ENCODE peak calls at places on chromosomes 13 and 19, in seven cellular contexts. H, Z, A, V, Y, J and L are unnamed samples.
A peak's percentile ranks its signal among the peaks of the same experiment; 100 is the strongest.

GRCh38 chr13:101919541-101920306 is 467.2 kb downstream of the ITGBL1 start:
- DNase-seq in J (no peak), V (no peak), Z (no peak), H (no peak), Y (peak; percentile 32), A (peak; percentile 24), L (peak; percentile 44)

GRCh38 chr13:94120878-94121277 is 358.6 kb downstream of the DCT start:
- DNase-seq in J (no peak), H (no peak), Y (no peak), Z (no peak), A (no peak), V (no peak), L (no peak)

GRCh38 chr19:51364200-51365106 is 1.7 kb downstream of the ETFB start:
- DNase-seq in Y (peak; percentile 29), Z (no peak), H (peak; percentile 19), J (no peak), A (no peak), V (no peak), L (no peak)

GRCh38 chr19:19211499-19212432 is at the start of gene NCAN:
- DNase-seq in J (no peak), H (no peak), V (no peak), Z (no peak), Y (no peak), A (no peak), L (no peak)

GRCh38 chr19:13051581-13052165 is 51.0 kb downstream of the LYL1 start:
- DNase-seq in H (peak; percentile 93), V (no peak), A (no peak), J (peak; percentile 60), Y (peak; percentile 48), Z (peak; percentile 22), L (peak; percentile 67)

GRCh38 chr13:74920361-74920760 is 561.6 kb downstream of the TBC1D4 start:
- DNase-seq in Y (no peak), H (no peak), A (no peak), J (no peak), V (no peak), Z (no peak), L (no peak)

GRCh38 chr13:39245688-39246087 is 207.4 kb downstream of the NHLRC3 start:
- DNase-seq in H (no peak), V (no peak), Y (no peak), A (no peak), Z (no peak), J (no peak), L (no peak)

GRCh38 chr13:77184455-77184854 is 142.4 kb downstream of the MYCBP2 start:
- DNase-seq in Y (no peak), Z (peak; percentile 26), A (no peak), V (no peak), H (no peak), J (no peak), L (no peak)

GRCh38 chr13:75312884-75313520 is 169.0 kb downstream of the TBC1D4 start:
- DNase-seq in A (no peak), V (no peak), Z (no peak), Y (no peak), H (no peak), J (no peak), L (no peak)

GRCh38 chr19:5425260-5425659 is 30.0 kb upstream of the ZNRF4 start:
- DNase-seq in Z (no peak), A (no peak), J (no peak), H (no peak), Y (no peak), V (no peak), L (no peak)

GRCh38 chr19:43148233-43148632 is 38.1 kb downstream of the PSG5 start:
- DNase-seq in J (no peak), Z (no peak), H (no peak), A (no peak), Y (peak; percentile 83), V (no peak), L (peak; percentile 71)

GRCh38 chr13:95349267-95349666 is 48.0 kb upstream of the ABCC4 start:
- DNase-seq in J (no peak), Y (peak; percentile 12), A (peak; percentile 12), H (no peak), V (no peak), Z (no peak), L (peak; percentile 9)

GRCh38 chr19:45440873-45441654 is 17.3 kb upstream of the ERCC1 start:
- DNase-seq in A (no peak), Z (no peak), Y (peak; percentile 66), V (no peak), J (no peak), H (no peak), L (peak; percentile 50)

GRCh38 chr19:55495646-55496349 is 7.6 kb downstream of the SSC5D start:
- DNase-seq in Y (no peak), A (no peak), V (no peak), J (no peak), H (peak; percentile 83), Z (no peak), L (no peak)

GRCh38 chr19:33132021-33132420 is at the start of gene WDR88:
- DNase-seq in A (no peak), J (no peak), H (no peak), V (no peak), Y (no peak), Z (no peak), L (no peak)

DNA sequence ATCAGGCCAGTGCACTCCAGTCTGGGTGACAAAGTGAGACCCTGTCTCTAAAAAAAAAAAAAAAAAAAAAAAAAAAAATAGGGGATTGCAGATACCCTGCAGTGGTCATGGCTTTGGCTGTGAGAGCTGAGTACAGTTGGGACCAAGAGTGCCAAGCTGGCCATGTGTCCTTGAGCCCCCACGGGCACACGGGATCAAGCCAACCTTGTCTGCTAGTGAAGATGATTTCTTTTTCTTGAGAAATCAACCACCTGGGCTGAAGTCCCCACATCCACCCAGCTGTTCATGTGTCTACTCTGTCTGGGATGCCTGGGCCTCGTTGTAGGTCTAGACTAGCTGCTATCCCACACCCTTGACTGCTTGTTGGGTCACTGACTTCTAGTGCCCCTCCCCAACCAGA is 34.0 kb downstream of the CERS4 start:
- DNase-seq in V (no peak), Y (no peak), J (no peak), H (no peak), Z (no peak), A (no peak), L (no peak)
- H3K36me3 ChIP-seq in V (no peaks in the 10 kb centered on the region), Y (no peaks in the 10 kb centered on the region), J (no peaks in the 10 kb centered on the region), H (no peaks in the 10 kb centered on the region), Z (no peaks in the 10 kb centered on the region), A (no peaks in the 10 kb centered on the region), L (no peaks in the 10 kb centered on the region)

GRCh38 chr13:48483589-48483988 is 49.3 kb downstream of the RCBTB2 start:
- DNase-seq in Y (no peak), J (no peak), V (no peak), A (no peak), H (no peak), Z (no peak), L (no peak)
- H3K36me3 ChIP-seq in Y (peaks cover 12% of the 10 kb centered on the region), J (peaks cover 7% of the 10 kb centered on the region), V (no peaks in the 10 kb centered on the region), A (peaks cover 5% of the 10 kb centered on the region), H (no peaks in the 10 kb centered on the region), Z (peaks cover 4% of the 10 kb centered on the region), L (no peaks in the 10 kb centered on the region)

GRCh38 chr19:16207063-16207462 is 9.4 kb downstream of the AP1M1 start:
- DNase-seq in Z (no peak), A (no peak), H (no peak), Y (no peak), J (no peak), V (no peak), L (no peak)
- H3K36me3 ChIP-seq in Z (peaks cover 99% of the 10 kb centered on the region), A (peaks cover 32% of the 10 kb centered on the region), H (no peaks in the 10 kb centered on the region), Y (peaks cover 30% of the 10 kb centered on the region), J (peaks cover 20% of the 10 kb centered on the region), V (no peaks in the 10 kb centered on the region), L (peaks cover 51% of the 10 kb centered on the region)

DNA sequence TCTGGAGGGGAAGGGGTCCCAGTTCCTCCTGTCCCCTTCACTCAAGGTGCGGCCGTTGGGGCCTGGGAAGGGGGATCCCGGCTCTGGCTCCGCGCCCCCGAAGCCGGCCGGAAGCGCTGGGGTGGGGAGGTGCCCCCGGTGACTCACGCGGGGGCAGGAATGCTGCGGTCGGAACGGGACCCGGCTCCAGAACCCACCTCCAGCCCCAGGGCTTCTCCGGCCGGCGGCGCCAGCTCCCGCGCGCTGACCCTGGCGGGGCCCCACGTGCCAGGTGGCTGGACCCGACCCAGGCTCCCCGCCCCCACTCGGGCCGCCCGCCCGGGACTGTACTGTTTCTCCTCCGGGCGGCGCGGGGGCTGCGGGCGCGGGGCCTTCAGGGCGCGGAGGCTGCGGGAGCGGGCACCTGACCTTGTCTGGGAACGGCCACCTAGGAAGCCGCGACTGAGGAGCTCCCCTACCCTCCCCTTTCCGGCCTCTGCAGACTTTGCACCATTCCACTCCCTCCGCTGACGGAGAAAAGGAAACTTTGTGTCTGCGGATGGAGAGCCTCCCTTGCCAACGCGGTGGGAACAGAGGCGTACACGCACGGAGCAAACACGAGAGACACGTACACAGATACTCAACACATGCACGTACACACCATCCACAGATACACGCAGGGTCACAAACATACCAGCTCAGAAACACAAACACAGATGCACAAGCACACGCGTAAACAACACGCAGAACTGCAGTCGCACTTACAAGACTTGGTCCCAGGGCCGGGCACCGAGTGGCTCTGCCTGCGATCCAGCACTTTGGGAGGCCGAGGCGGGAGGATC is 7.2 kb downstream of the AXL start:
- DNase-seq in Z (peak; percentile 22), Y (peak; percentile 96), J (peak; percentile 58), A (peak; percentile 61), V (no peak), H (peak; percentile 97), L (peak; percentile 93)
- H3K36me3 ChIP-seq in Z (no peaks in the 10 kb centered on the region), Y (peaks cover 46% of the 10 kb centered on the region), J (no peaks in the 10 kb centered on the region), A (no peaks in the 10 kb centered on the region), V (no peaks in the 10 kb centered on the region), H (peaks cover 2% of the 10 kb centered on the region), L (peaks cover 50% of the 10 kb centered on the region)

GRCh38 chr19:49595819-49596404 is 4.9 kb downstream of the PRR12 start:
- DNase-seq in J (no peak), A (no peak), V (no peak), Y (no peak), Z (no peak), H (no peak), L (no peak)

GRCh38 chr19:49597703-49597974 is 6.7 kb downstream of the PRR12 start:
- DNase-seq in J (no peak), V (no peak), A (no peak), Z (no peak), Y (no peak), H (no peak), L (no peak)

GRCh38 chr19:49596407-49596806 is 5.4 kb downstream of the PRR12 start:
- DNase-seq in Z (no peak), V (no peak), J (peak; percentile 17), H (no peak), Y (no peak), A (no peak), L (no peak)

GRCh38 chr19:49595006-49595818 is 4.2 kb downstream of the PRR12 start:
- DNase-seq in Y (no peak), V (no peak), A (no peak), Z (no peak), J (no peak), H (no peak), L (no peak)

GRCh38 chr19:49596954-49597702 is 6.1 kb downstream of the PRR12 start:
- DNase-seq in H (no peak), J (no peak), Y (no peak), A (no peak), V (no peak), Z (no peak), L (no peak)
- H3K36me3 ChIP-seq in H (peaks cover 15% of the 10 kb centered on the region), J (peaks cover 15% of the 10 kb centered on the region), Y (peaks cover 9% of the 10 kb centered on the region), A (peaks cover 24% of the 10 kb centered on the region), V (no peaks in the 10 kb centered on the region), Z (peaks cover 82% of the 10 kb centered on the region), L (peaks cover 34% of the 10 kb centered on the region)